ENCODE peak calls at places on chromosomes 5 and 9, in four cellular contexts. D is H1, M is GM12878, T is HepG2. X is an unnamed sample. For H3K4me1 and H3K9me3, the result is how much of the 10 kb centered on the place peaks cover.

GRCh38 chr5:126851441-126852103 is 74.6 kb downstream of the LMNB1 start:
- DNase-seq in D (peak), T (no peak), M (no peak), X (no peak)

GRCh38 chr9:88583901-88584596 is 49.1 kb downstream of the NXNL2 start:
- DNase-seq in D (no peak), T (no peak), M (no peak), X (no peak)

GRCh38 chr9:83582026-83582425 is 40.9 kb upstream of the IDNK start:
- DNase-seq in D (no peak), T (no peak), M (no peak), X (no peak)

GRCh38 chr5:96324708-96325107 is 108.3 kb downstream of the PCSK1 start:
- DNase-seq in D (no peak), M (no peak), T (peak), X (no peak)

GRCh38 chr9:14547245-14548060 is 145.8 kb downstream of the ZDHHC21 start:
- DNase-seq in T (no peak), D (peak), M (no peak), X (peak)

GRCh38 chr5:127697894-127698600 is 5.1 kb upstream of the CCDC192 start:
- DNase-seq in M (no peak), D (no peak), T (no peak), X (no peak)

GRCh38 chr9:90964101-90965020 is 162.7 kb downstream of the SYK start:
- DNase-seq in T (peak), D (peak), M (no peak), X (no peak)

GRCh38 chr5:134905246-134905996 is 490 bp downstream of the PCBD2 start:
- DNase-seq in D (no peak), M (peak), T (peak), X (peak)

GRCh38 chr5:2276101-2276500 is 393.4 kb upstream of the IRX4 start:
- DNase-seq in D (no peak), T (no peak), M (no peak), X (no peak)

GRCh38 chr9:94160594-94161501 is 76.6 kb downstream of the PTPDC1 start:
- DNase-seq in T (peak), D (peak), M (no peak), X (no peak)

GRCh38 chr5:53487436-53487835 is 7.0 kb downstream of the FST start:
- DNase-seq in T (no peak), D (no peak), M (no peak), X (no peak)

GRCh38 chr5:133053463-133053862 is 1.6 kb downstream of the HSPA4 start:
- DNase-seq in D (no peak), T (no peak), M (no peak), X (no peak)

GRCh38 chr5:172719211-172719610 is 51.8 kb downstream of the DUSP1 start:
- DNase-seq in D (no peak), M (no peak), T (no peak), X (no peak)

GRCh38 chr5:150734579-150735384 is 24.0 kb downstream of the DCTN4 start:
- DNase-seq in T (no peak), M (peak), D (peak), X (no peak)

GRCh38 chr5:119083679-119084078 is 12.8 kb downstream of the DMXL1 start:
- DNase-seq in D (no peak), T (no peak), M (no peak), X (no peak)

GRCh38 chr9:69996947-69997346 is 46.7 kb upstream of the MAMDC2 start:
- DNase-seq in D (no peak), M (no peak), T (no peak), X (no peak)

GRCh38 chr5:80008945-80009344 is 17.9 kb upstream of the MTX3 start:
- DNase-seq in D (no peak), M (no peak), T (no peak), X (no peak)

GRCh38 chr5:77852514-77853352 is 76.6 kb upstream of the TBCA start:
- DNase-seq in T (no peak), M (peak), D (peak), X (peak)

GRCh38 chr9:107172979-107173347 is 110.1 kb upstream of the RAD23B start:
- DNase-seq in D (no peak), M (peak), T (no peak), X (no peak)

GRCh38 chr5:159559337-159559736 is 229.1 kb upstream of the IL12B start:
- DNase-seq in M (no peak), D (no peak), T (no peak), X (no peak)

GRCh38 chr5:150068472-150068871 is 17.9 kb downstream of the CSF1R start:
- DNase-seq in T (no peak), D (no peak), M (no peak), X (no peak)

GRCh38 chr9:88313364-88314220 is 74.7 kb upstream of the SPIN1 start:
- DNase-seq in T (no peak), D (peak), M (no peak), X (peak)

GRCh38 chr5:167688731-167689130 is 602.7 kb upstream of the WWC1 start:
- DNase-seq in M (no peak), T (no peak), D (no peak), X (no peak)

GRCh38 chr9:20838218-20838617 is 154.2 kb downstream of the FOCAD start:
- DNase-seq in M (no peak), T (peak), D (no peak), X (no peak)

GRCh38 chr9:134892221-134892620 is 11.6 kb downstream of the FCN2 start:
- DNase-seq in M (no peak), T (no peak), D (no peak), X (no peak)

GRCh38 chr5:43073597-43074546 is 33.8 kb upstream of the ANXA2R start:
- DNase-seq in M (no peak), D (peak), T (peak), X (peak)

GRCh38 chr5:103393131-103393754 is 134.7 kb downstream of the MACIR start:
- DNase-seq in T (no peak), M (peak), D (no peak), X (peak)

GRCh38 chr5:145856285-145856818 is 16.5 kb downstream of the GRXCR2 start:
- DNase-seq in D (peak), M (no peak), T (peak), X (no peak)

GRCh38 chr9:92187989-92188714 is 72.9 kb upstream of the SPTLC1 start:
- DNase-seq in D (no peak), T (no peak), M (no peak), X (no peak)

GRCh38 chr9:130117816-130118632 is 54.2 kb upstream of the NCS1 start:
- DNase-seq in M (no peak), D (no peak), T (no peak), X (no peak)

GRCh38 chr5:139481580-139482049 is 943 bp downstream of the STING1 start:
- DNase-seq in T (no peak), D (no peak), M (no peak), X (no peak)

GRCh38 chr5:114207615-114208014 is 154.3 kb upstream of the KCNN2 start:
- DNase-seq in D (no peak), M (no peak), T (no peak), X (no peak)

GRCh38 chr5:158133369-158133768 is 274.4 kb upstream of the CLINT1 start:
- DNase-seq in M (no peak), T (no peak), D (no peak), X (no peak)

GRCh38 chr9:82456621-82457020 is 468.0 kb downstream of the SPATA31D1 start:
- DNase-seq in D (no peak), T (no peak), M (no peak), X (no peak)

GRCh38 chr5:178271231-178271630 is 38.6 kb upstream of the PHYKPL start:
- DNase-seq in T (no peak), D (no peak), M (no peak), X (no peak)

GRCh38 chr5:175686396-175686795 is 28.5 kb downstream of the HRH2 start:
- DNase-seq in D (no peak), T (no peak), M (no peak), X (no peak)

GRCh38 chr9:33107762-33108161 is 31.3 kb upstream of the SMU1 start:
- DNase-seq in T (no peak), D (no peak), M (no peak), X (no peak)
- TF ChIP-seq SUZ12 in T (no peak), D (no peak), M (no peak), X (no peak)

GRCh38 chr9:36154213-36154952 is 14.8 kb upstream of the CCIN start:
- DNase-seq in T (no peak), D (no peak), M (no peak), X (no peak)
- H3K4me1 ChIP-seq in T (under half), D (under half), M (under half), X (under half)

DNA sequence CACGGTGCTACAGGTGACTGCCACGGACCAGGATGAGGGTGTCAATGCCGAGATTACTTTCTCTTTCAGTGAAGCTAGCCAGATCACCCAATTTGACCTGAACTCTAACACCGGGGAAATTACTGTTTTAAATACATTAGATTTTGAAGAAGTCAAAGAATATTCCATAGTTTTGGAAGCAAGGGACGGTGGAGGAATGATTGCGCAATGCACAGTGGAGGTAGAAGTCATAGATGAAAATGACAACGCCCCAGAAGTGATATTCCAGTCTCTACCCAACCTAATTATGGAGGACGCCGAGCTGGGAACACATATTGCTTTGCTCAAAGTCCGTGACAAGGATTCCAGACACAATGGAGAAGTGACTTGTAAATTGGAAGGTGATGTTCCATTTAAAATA is 1.2 kb downstream of the PCDHGB4 start:
- DNase-seq in D (no peak), T (no peak), M (no peak), X (no peak)
- H3K9me3 ChIP-seq in D (under half), T (under half), M (under half), X (under half)

GRCh38 chr9:96567203-96567700 is 52.4 kb downstream of the CDC14B start:
- DNase-seq in D (no peak), M (no peak), T (no peak), X (no peak)
- TF ChIP-seq SUZ12 in D (no peak), M (no peak), T (no peak), X (no peak)

GRCh38 chr5:179620703-179621350 is 2.6 kb downstream of the HNRNPH1 start:
- DNase-seq in T (no peak), D (no peak), M (no peak), X (no peak)
- H3K4me1 ChIP-seq in T (half or more), D (under half), M (under half), X (under half)

GRCh38 chr5:41708604-41708940 is 161.7 kb downstream of the OXCT1 start:
- DNase-seq in T (no peak), M (no peak), D (no peak), X (no peak)
- H3K9me3 ChIP-seq in T (under half), M (under half), D (under half), X (under half)

DNA sequence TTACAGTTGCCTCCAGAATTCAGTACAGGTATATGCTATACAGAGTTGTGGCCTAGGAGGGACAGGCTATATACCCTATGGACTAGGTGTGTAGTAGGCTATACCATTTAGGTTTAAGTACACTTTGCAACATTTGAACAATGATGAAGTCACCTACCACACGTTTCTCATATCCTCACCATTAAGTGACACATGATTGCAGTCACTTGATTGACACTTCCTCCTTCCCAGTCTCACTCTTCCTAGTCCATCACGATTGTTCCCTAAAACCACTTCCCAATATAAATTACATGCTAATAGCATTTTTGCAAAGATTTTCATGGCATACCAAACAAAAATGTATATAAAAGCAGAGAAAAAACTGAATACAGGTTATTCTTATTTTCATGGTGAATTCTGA is 312.2 kb downstream of the EPB41L4A start:
- DNase-seq in M (no peak), T (no peak), D (no peak), X (no peak)
- TF ChIP-seq SUZ12 in M (no peak), T (no peak), D (no peak), X (no peak)